ENCODE peak calls at places on chromosomes 11 and 22, in four cellular contexts. One of them, this sample, is unnamed.

GRCh38 chr11:68343761-68344256 is 31.4 kb downstream of the LRP5 start:
- DNase-seq in right lobe of liver: peak
- DNase-seq in A549: no peak
- DNase-seq in GM12891: no peak
- DNase-seq in this sample: no peak

GRCh38 chr11:72814831-72815618 is 814 bp downstream of the ATG16L2 start:
- DNase-seq in A549: peak
- DNase-seq in right lobe of liver: no peak
- DNase-seq in GM12891: no peak
- DNase-seq in this sample: peak

GRCh38 chr22:37017356-37017755 is 1.9 kb downstream of the TST start:
- DNase-seq in A549: no peak
- DNase-seq in right lobe of liver: peak
- DNase-seq in GM12891: no peak
- DNase-seq in this sample: no peak

GRCh38 chr11:120660024-120660565 is 148.5 kb downstream of the GRIK4 start:
- DNase-seq in right lobe of liver: peak
- DNase-seq in GM12891: peak
- DNase-seq in A549: peak
- DNase-seq in this sample: peak

GRCh38 chr22:40791241-40791640 is 27.9 kb downstream of the SLC25A17 start:
- DNase-seq in A549: no peak
- DNase-seq in right lobe of liver: no peak
- DNase-seq in GM12891: no peak
- DNase-seq in this sample: peak

GRCh38 chr11:45078236-45079074 is 68.0 kb upstream of the PRDM11 start:
- DNase-seq in GM12891: no peak
- DNase-seq in A549: no peak
- DNase-seq in right lobe of liver: no peak
- DNase-seq in this sample: no peak

GRCh38 chr22:32823024-32823730 is 21.7 kb downstream of the TIMP3 start:
- DNase-seq in A549: peak
- DNase-seq in right lobe of liver: peak
- DNase-seq in GM12891: no peak
- DNase-seq in this sample: no peak

GRCh38 chr11:102375720-102376399 is 28.8 kb downstream of the BIRC2 start:
- DNase-seq in A549: no peak
- DNase-seq in right lobe of liver: no peak
- DNase-seq in GM12891: no peak
- DNase-seq in this sample: no peak

GRCh38 chr11:125314264-125315087 is 149.9 kb downstream of the PKNOX2 start:
- DNase-seq in A549: no peak
- DNase-seq in GM12891: no peak
- DNase-seq in right lobe of liver: no peak
- DNase-seq in this sample: no peak

GRCh38 chr11:76513654-76514034 is 68.8 kb downstream of the EMSY start:
- DNase-seq in GM12891: no peak
- DNase-seq in right lobe of liver: no peak
- DNase-seq in A549: no peak
- DNase-seq in this sample: no peak

GRCh38 chr11:70448983-70449567 is 50.7 kb downstream of the CTTN start:
- DNase-seq in right lobe of liver: no peak
- DNase-seq in GM12891: no peak
- DNase-seq in A549: peak
- DNase-seq in this sample: no peak

GRCh38 chr11:105719073-105719846 is 109.4 kb downstream of the GRIA4 start:
- DNase-seq in right lobe of liver: no peak
- DNase-seq in A549: peak
- DNase-seq in GM12891: no peak
- DNase-seq in this sample: peak

GRCh38 chr11:45768486-45768885 is 36.5 kb upstream of the SLC35C1 start:
- DNase-seq in GM12891: no peak
- DNase-seq in right lobe of liver: no peak
- DNase-seq in A549: no peak
- DNase-seq in this sample: no peak

GRCh38 chr11:119798656-119799055 is 69.7 kb upstream of the NECTIN1 start:
- DNase-seq in right lobe of liver: no peak
- DNase-seq in A549: no peak
- DNase-seq in GM12891: no peak
- DNase-seq in this sample: no peak

GRCh38 chr11:8870461-8871282 is 40.3 kb upstream of the AKIP1 start:
- DNase-seq in right lobe of liver: peak
- DNase-seq in GM12891: peak
- DNase-seq in A549: peak
- DNase-seq in this sample: peak

GRCh38 chr11:109946322-109946846 is 146.8 kb upstream of the ZC3H12C start:
- DNase-seq in GM12891: no peak
- DNase-seq in right lobe of liver: peak
- DNase-seq in A549: peak
- DNase-seq in this sample: peak

GRCh38 chr11:3120071-3120792 is 44.9 kb downstream of the OSBPL5 start:
- DNase-seq in right lobe of liver: peak
- DNase-seq in A549: no peak
- DNase-seq in GM12891: no peak
- DNase-seq in this sample: no peak

GRCh38 chr11:35649984-35650383 is 12.6 kb upstream of the TRIM44 start:
- DNase-seq in right lobe of liver: no peak
- DNase-seq in A549: no peak
- DNase-seq in GM12891: no peak
- DNase-seq in this sample: peak

GRCh38 chr22:44572414-44573207 is 74.6 kb upstream of the RTL6 start:
- DNase-seq in A549: no peak
- DNase-seq in right lobe of liver: no peak
- DNase-seq in GM12891: no peak
- DNase-seq in this sample: no peak

GRCh38 chr11:14541180-14541579 is 21.0 kb upstream of the PSMA1 start:
- DNase-seq in right lobe of liver: no peak
- DNase-seq in A549: no peak
- DNase-seq in GM12891: no peak
- DNase-seq in this sample: no peak

GRCh38 chr11:63670738-63671321 is 346 bp downstream of the ATL3 start:
- DNase-seq in A549: peak
- DNase-seq in right lobe of liver: peak
- DNase-seq in GM12891: no peak
- DNase-seq in this sample: no peak

GRCh38 chr11:133681901-133682300 is 149.6 kb upstream of the OPCML start:
- DNase-seq in A549: no peak
- DNase-seq in GM12891: no peak
- DNase-seq in right lobe of liver: no peak
- DNase-seq in this sample: no peak

GRCh38 chr11:59611570-59612565 is 3.7 kb downstream of the OSBP start:
- DNase-seq in right lobe of liver: peak
- DNase-seq in A549: no peak
- DNase-seq in GM12891: no peak
- DNase-seq in this sample: peak

GRCh38 chr11:12535321-12535720 is 138.9 kb upstream of the TEAD1 start:
- DNase-seq in right lobe of liver: no peak
- DNase-seq in GM12891: no peak
- DNase-seq in A549: no peak
- DNase-seq in this sample: no peak

GRCh38 chr11:73976451-73977151 is 6.0 kb downstream of the UCP2 start:
- DNase-seq in right lobe of liver: no peak
- DNase-seq in A549: no peak
- DNase-seq in GM12891: no peak
- DNase-seq in this sample: no peak

GRCh38 chr11:106131998-106132397 is 54.5 kb downstream of the AASDHPPT start:
- DNase-seq in right lobe of liver: no peak
- DNase-seq in A549: no peak
- DNase-seq in GM12891: no peak
- DNase-seq in this sample: no peak

GRCh38 chr11:32939046-32939445 is 46.4 kb downstream of the QSER1 start:
- DNase-seq in A549: no peak
- DNase-seq in GM12891: no peak
- DNase-seq in right lobe of liver: no peak
- DNase-seq in this sample: no peak

GRCh38 chr22:20180245-20180630 is 29.4 kb upstream of the CCDC188 start:
- DNase-seq in GM12891: no peak
- DNase-seq in A549: no peak
- DNase-seq in right lobe of liver: no peak
- DNase-seq in this sample: no peak

GRCh38 chr22:32686354-32686753 is 115.2 kb upstream of the TIMP3 start:
- DNase-seq in right lobe of liver: no peak
- DNase-seq in A549: no peak
- DNase-seq in GM12891: no peak
- DNase-seq in this sample: no peak

GRCh38 chr11:76577199-76577920 is 93.2 kb downstream of the LRRC32 start:
- DNase-seq in GM12891: no peak
- DNase-seq in right lobe of liver: no peak
- DNase-seq in A549: no peak
- DNase-seq in this sample: peak

GRCh38 chr11:79076526-79077115 is 364.2 kb downstream of the TENM4 start:
- DNase-seq in right lobe of liver: peak
- DNase-seq in A549: peak
- DNase-seq in GM12891: no peak
- DNase-seq in this sample: peak

GRCh38 chr22:36010913-36011312 is 17.7 kb downstream of the RBFOX2 start:
- DNase-seq in A549: no peak
- DNase-seq in right lobe of liver: no peak
- DNase-seq in GM12891: no peak
- DNase-seq in this sample: peak

GRCh38 chr11:36328956-36329673 is 33.0 kb downstream of the PRR5L start:
- DNase-seq in GM12891: no peak
- DNase-seq in A549: no peak
- DNase-seq in right lobe of liver: no peak
- DNase-seq in this sample: peak

GRCh38 chr22:49134076-49134475 is 693.6 kb downstream of the BRD1 start:
- DNase-seq in GM12891: no peak
- DNase-seq in A549: no peak
- DNase-seq in right lobe of liver: no peak
- DNase-seq in this sample: no peak

GRCh38 chr22:22424210-22424800 is 84.2 kb downstream of the ZNF280B start:
- DNase-seq in GM12891: no peak
- DNase-seq in right lobe of liver: no peak
- DNase-seq in A549: no peak
- DNase-seq in this sample: no peak

GRCh38 chr11:41579546-41579945 is 120.1 kb upstream of the LRRC4C start:
- DNase-seq in A549: no peak
- DNase-seq in right lobe of liver: no peak
- DNase-seq in GM12891: no peak
- DNase-seq in this sample: no peak

GRCh38 chr11:8839957-8840945 is 70.7 kb upstream of the AKIP1 start:
- DNase-seq in GM12891: no peak
- DNase-seq in right lobe of liver: peak
- DNase-seq in A549: no peak
- DNase-seq in this sample: peak

GRCh38 chr11:3836903-3837302 is 3.9 kb downstream of the RHOG start:
- DNase-seq in right lobe of liver: peak
- DNase-seq in A549: no peak
- DNase-seq in GM12891: no peak
- DNase-seq in this sample: no peak

GRCh38 chr11:118238397-118238796 is 13.6 kb upstream of the JAML start:
- DNase-seq in GM12891: no peak
- DNase-seq in right lobe of liver: no peak
- DNase-seq in A549: no peak
- DNase-seq in this sample: no peak
- TF ChIP-seq POLR2A in GM12891: no peak
- TF ChIP-seq POLR2A in right lobe of liver: no peak
- TF ChIP-seq POLR2A in A549: no peak
- TF ChIP-seq POLR2A in this sample: no peak

DNA sequence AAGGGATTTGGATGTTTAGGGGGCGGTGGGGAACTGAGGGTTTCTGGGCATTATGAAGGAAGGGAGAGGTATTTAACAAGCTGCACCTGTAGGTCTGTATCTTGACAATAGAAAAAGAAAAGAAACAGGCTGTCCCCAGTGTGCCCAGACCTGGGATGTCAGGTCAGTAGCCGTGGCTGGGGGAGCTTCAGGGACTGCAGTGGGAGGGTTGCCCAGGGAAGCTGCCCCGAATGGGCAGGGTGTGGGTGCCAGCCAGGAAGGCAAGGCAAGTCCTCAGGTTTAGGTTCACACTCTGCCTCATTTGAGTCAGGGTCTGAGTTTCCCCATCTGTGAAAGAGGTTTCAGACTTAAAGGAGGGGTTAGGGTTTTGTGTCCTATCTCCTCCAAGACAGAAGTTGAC is 1.5 kb downstream of the INPP5J start:
- DNase-seq in GM12891: no peak
- DNase-seq in right lobe of liver: no peak
- DNase-seq in A549: no peak
- DNase-seq in this sample: no peak
- TF ChIP-seq POLR2A in GM12891: no peak
- TF ChIP-seq POLR2A in right lobe of liver: no peak
- TF ChIP-seq POLR2A in A549: no peak
- TF ChIP-seq POLR2A in this sample: no peak

GRCh38 chr11:117022526-117022925 is 75.7 kb downstream of the SIK3 start:
- DNase-seq in GM12891: no peak
- DNase-seq in A549: no peak
- DNase-seq in right lobe of liver: no peak
- DNase-seq in this sample: no peak

GRCh38 chr11:117020873-117021564 is 77.2 kb downstream of the SIK3 start:
- DNase-seq in A549: no peak
- DNase-seq in GM12891: no peak
- DNase-seq in right lobe of liver: no peak
- DNase-seq in this sample: no peak

GRCh38 chr11:117017456-117017855 is 80.8 kb downstream of the SIK3 start:
- DNase-seq in GM12891: no peak
- DNase-seq in right lobe of liver: no peak
- DNase-seq in A549: no peak
- DNase-seq in this sample: no peak

GRCh38 chr11:117020287-117020686 is 77.9 kb downstream of the SIK3 start:
- DNase-seq in A549: no peak
- DNase-seq in GM12891: no peak
- DNase-seq in right lobe of liver: no peak
- DNase-seq in this sample: no peak

DNA sequence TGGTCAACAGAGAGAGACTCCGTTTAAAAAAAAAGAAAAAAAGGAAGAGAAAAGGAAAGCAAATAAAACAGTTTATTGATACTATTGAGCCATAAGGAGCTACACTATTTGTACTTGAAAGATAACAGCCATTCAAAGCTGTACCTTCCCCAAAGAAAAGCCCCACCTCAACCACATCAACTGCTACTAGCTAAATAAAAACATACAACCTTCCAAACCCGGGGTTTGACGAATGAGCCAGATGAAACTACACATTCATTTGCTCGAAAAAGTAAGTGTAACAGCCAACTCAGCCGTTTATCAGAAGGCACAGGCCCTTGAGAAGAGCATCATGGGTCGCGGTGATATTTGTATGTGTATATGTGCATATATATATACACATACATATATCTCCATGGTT is 78.4 kb downstream of the SIK3 start:
- DNase-seq in GM12891: no peak
- DNase-seq in A549: no peak
- DNase-seq in right lobe of liver: no peak
- DNase-seq in this sample: no peak
- TF ChIP-seq POLR2A in GM12891: no peak
- TF ChIP-seq POLR2A in A549: no peak
- TF ChIP-seq POLR2A in right lobe of liver: no peak
- TF ChIP-seq POLR2A in this sample: no peak

GRCh38 chr11:111253131-111253530 is 7.6 kb downstream of the POU2AF2 start:
- DNase-seq in GM12891: no peak
- DNase-seq in A549: no peak
- DNase-seq in right lobe of liver: no peak
- DNase-seq in this sample: no peak
- TF ChIP-seq POLR2A in GM12891: no peak
- TF ChIP-seq POLR2A in A549: no peak
- TF ChIP-seq POLR2A in right lobe of liver: no peak
- TF ChIP-seq POLR2A in this sample: no peak

This sample was measured in endothelial cell of umbilical vein.